ENCODE peak calls at places on chromosomes 16 and 17, in eight cellular contexts. K, M, Z, S, N, C, X and T are unnamed samples.

GRCh38 chr17:79042421-79043190 is 18.6 kb downstream of the C1QTNF1 start:
- DNase-seq in K (peak; percentile 59), M (peak; percentile 71), Z (peak; percentile 54), S (peak; percentile 61), N (peak; percentile 79), C (peak; percentile 60), X (peak; percentile 93), T (peak; percentile 65)

GRCh38 chr17:78348055-78348745 is 11.7 kb downstream of the SOCS3 start:
- DNase-seq in K (no peak), M (no peak), Z (no peak), S (no peak), N (no peak), C (no peak), X (no peak), T (no peak)

GRCh38 chr16:28320023-28320561 is 27.8 kb downstream of the SBK1 start:
- DNase-seq in K (no peak), M (no peak), Z (no peak), S (no peak), N (no peak), C (no peak), X (no peak), T (no peak)

GRCh38 chr16:85267414-85267945 is 155.2 kb upstream of the CIBAR2 start:
- DNase-seq in K (no peak), M (no peak), Z (no peak), S (no peak), N (no peak), C (no peak), X (no peak), T (no peak)

GRCh38 chr17:64254755-64255154 is 8.3 kb downstream of the TEX2 start:
- DNase-seq in K (no peak), M (no peak), Z (peak; percentile 40), S (peak; percentile 58), N (no peak), C (no peak), X (no peak), T (no peak)

GRCh38 chr16:68081796-68082567 is 3.2 kb upstream of the NFATC3 start:
- DNase-seq in K (no peak), M (no peak), Z (no peak), S (no peak), N (no peak), C (no peak), X (no peak), T (no peak)

GRCh38 chr16:27174007-27174406 is 29.3 kb upstream of the KDM8 start:
- DNase-seq in K (no peak), M (no peak), Z (no peak), S (no peak), N (no peak), C (no peak), X (no peak), T (no peak)

GRCh38 chr17:57523926-57524634 is 221.0 kb downstream of the CCDC182 start:
- DNase-seq in K (peak; percentile 61), M (no peak), Z (peak; percentile 96), S (peak; percentile 84), N (peak; percentile 39), C (no peak), X (peak; percentile 43), T (peak; percentile 68)

GRCh38 chr16:19130852-19131808 is 17.4 kb downstream of the ITPRIPL2 start:
- DNase-seq in K (peak; percentile 82), M (peak; percentile 80), Z (no peak), S (peak; percentile 34), N (peak; percentile 82), C (no peak), X (no peak), T (peak; percentile 81)

GRCh38 chr17:82882715-82883446 is 43.1 kb upstream of the ZNF750 start:
- DNase-seq in K (no peak), M (no peak), Z (no peak), S (no peak), N (no peak), C (no peak), X (no peak), T (no peak)

GRCh38 chr17:40718904-40719303 is 15.4 kb upstream of the KRT24 start:
- DNase-seq in K (no peak), M (no peak), Z (peak; percentile 50), S (no peak), N (no peak), C (no peak), X (no peak), T (no peak)

GRCh38 chr16:84090212-84090611 is 26.5 kb downstream of the MBTPS1 start:
- DNase-seq in K (no peak), M (no peak), Z (no peak), S (no peak), N (no peak), C (no peak), X (no peak), T (no peak)

GRCh38 chr16:6957676-6958075 is 375.0 kb upstream of the RBFOX1 start:
- DNase-seq in K (no peak), M (no peak), Z (no peak), S (no peak), N (no peak), C (peak; percentile 17), X (no peak), T (no peak)

GRCh38 chr16:70294385-70295029 is 4.5 kb upstream of the DDX19B start:
- DNase-seq in K (no peak), M (no peak), Z (no peak), S (no peak), N (no peak), C (no peak), X (no peak), T (no peak)

GRCh38 chr17:76368545-76368944 is 14.8 kb upstream of the PRPSAP1 start:
- DNase-seq in K (peak; percentile 65), M (peak; percentile 53), Z (no peak), S (no peak), N (no peak), C (no peak), X (no peak), T (peak; percentile 62)

GRCh38 chr17:47231866-47232265 is 21.8 kb upstream of the ITGB3 start:
- DNase-seq in K (no peak), M (no peak), Z (no peak), S (no peak), N (no peak), C (no peak), X (no peak), T (no peak)

GRCh38 chr16:27839419-27839818 is 224.1 kb downstream of the GSG1L start:
- DNase-seq in K (peak; percentile 7), M (peak; percentile 11), Z (peak; percentile 41), S (no peak), N (peak; percentile 14), C (no peak), X (no peak), T (peak; percentile 14)

GRCh38 chr17:986322-986929 is 6.8 kb upstream of the NXN start:
- DNase-seq in K (no peak), M (no peak), Z (no peak), S (no peak), N (no peak), C (no peak), X (no peak), T (no peak)

GRCh38 chr17:79473111-79473835 is 137.6 kb downstream of the RBFOX3 start:
- DNase-seq in K (no peak), M (no peak), Z (no peak), S (no peak), N (no peak), C (no peak), X (peak; percentile 99), T (no peak)

GRCh38 chr16:19583665-19584300 is 28.3 kb downstream of the VPS35L start:
- DNase-seq in K (peak; percentile 55), M (peak; percentile 72), Z (peak; percentile 43), S (no peak), N (peak; percentile 69), C (peak; percentile 56), X (peak; percentile 30), T (peak; percentile 53)

DNA sequence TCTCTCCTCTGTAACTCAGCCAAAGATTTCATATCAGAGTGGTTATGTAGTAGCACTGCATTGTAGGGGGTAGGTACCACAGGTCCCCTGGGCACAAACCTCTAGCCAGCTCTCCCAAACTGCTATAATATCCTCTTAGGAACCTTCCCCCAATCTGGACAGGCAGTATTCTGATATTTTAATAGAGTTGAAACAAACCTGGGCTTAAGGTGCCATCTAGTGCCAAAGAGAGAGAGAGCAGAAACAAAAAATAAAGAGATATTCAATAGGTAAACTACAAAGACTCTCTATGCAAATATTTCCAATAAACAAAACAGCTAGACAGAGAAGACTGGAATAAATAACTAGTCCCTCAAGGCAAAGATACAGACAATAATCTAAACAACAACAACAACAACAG is 1070.0 kb downstream of the CDH11 start:
- DNase-seq in K (no peak), M (peak; percentile 38), Z (peak; percentile 4), S (no peak), N (peak; percentile 34), C (peak; percentile 42), X (no peak), T (peak; percentile 0)
- TF ChIP-seq CTCF in K (peak; percentile 33), M (peak; percentile 44), Z (peak; percentile 43), S (no peak), N (peak; percentile 11), C (peak; percentile 71), X (no peak), T (peak; percentile 37)

GRCh38 chr17:50444841-50445715 is 19.1 kb downstream of the ACSF2 start:
- DNase-seq in K (no peak), M (no peak), Z (no peak), S (no peak), N (no peak), C (no peak), X (no peak), T (no peak)
- H3K4me3 ChIP-seq in K (no peak overlapping the region), M (no peak overlapping the region), Z (no peak overlapping the region), S (no peak overlapping the region), N (no peak overlapping the region), C (no peak overlapping the region), X (no peak overlapping the region), T (no peak overlapping the region)

DNA sequence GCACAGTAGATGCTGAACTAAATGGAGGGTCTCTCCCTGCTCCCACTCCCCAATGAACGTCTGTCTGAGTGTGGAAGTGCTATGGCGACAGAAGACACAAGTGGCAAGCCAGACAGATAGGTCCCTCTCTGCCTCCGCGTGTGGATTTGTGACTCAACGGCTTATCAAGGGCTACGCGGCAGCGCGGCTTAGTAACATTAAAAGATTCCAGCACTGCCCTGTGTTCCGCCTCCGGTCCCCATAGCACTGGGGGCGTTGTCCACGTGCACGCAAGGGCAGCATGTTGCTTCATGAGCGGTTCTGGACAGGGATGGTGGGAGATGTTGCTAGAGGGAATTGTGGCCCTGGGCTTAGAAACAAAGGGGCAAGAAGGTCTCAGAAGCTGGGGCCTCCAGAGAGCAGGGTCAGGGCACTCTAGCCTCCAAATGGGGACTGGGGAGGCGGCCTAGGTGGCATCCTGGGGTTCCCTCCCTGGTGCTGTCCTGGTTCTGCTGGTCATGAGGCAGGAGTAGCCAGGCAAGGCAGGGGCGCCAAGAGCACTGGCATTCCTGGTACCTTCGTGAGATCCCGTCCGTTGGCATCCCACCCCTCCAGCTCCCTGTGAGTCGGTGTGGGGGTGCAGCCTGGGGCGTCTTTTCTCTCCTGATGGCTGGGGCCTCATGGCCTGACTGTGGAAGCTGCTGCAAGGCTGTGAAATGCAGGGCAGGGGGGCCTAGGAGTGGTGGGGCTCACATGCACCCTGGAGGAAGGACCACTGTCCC is 9.1 kb downstream of the CRHR1 start:
- DNase-seq in K (no peak), M (peak; percentile 57), Z (no peak), S (no peak), N (peak; percentile 37), C (no peak), X (no peak), T (no peak)
- TF ChIP-seq CTCF in K (no peak), M (no peak), Z (no peak), S (no peak), N (no peak), C (no peak), X (no peak), T (no peak)

DNA sequence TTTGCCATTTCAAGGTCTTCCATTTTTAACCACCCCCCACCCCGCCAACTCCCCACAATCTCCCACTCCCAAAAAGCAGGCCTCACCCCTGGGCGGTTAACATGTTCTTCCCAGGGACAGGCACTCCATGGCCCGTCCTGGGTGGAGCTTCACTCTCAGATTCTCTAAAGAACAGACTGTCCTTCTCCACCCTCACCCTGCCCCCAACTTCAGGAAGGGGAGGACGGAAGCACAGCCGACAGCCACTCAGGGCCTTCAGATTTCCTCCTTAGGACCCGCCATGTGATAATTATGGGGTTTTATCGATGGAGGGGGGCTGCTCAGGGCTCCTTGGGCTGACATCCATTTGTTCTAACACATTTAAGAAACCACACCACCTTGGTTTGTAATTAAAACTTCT is 61.9 kb downstream of the ZFHX3 start:
- DNase-seq in K (no peak), M (peak; percentile 56), Z (no peak), S (peak; percentile 93), N (peak; percentile 79), C (no peak), X (no peak), T (no peak)
- H3K4me3 ChIP-seq in K (no peak overlapping the region), M (no peak overlapping the region), Z (no peak overlapping the region), S (peak overlapping the region; percentile 39), N (peak overlapping the region; percentile 37), C (no peak overlapping the region), X (no peak overlapping the region), T (no peak overlapping the region)